ENCODE peak calls at places on chromosomes 5 and 9, in nine cellular contexts. T is nephron progenitor cell; X is uterus; W is adrenal gland; A is stimulated activated CD8-positive, alpha-beta memory T cell treated with anti-CD3 and anti-CD28 coated beads, Interleukin-12 subunit alpha, Interleukin-12 subunit beta, amount 100 ng/mL, for 1 hour; K is stomach; C is cerebellum; O is T-cell; R is stromal cell of bone marrow. Z is an unnamed sample.

GRCh38 chr5:138650999-138651766 is 76.0 kb upstream of the HSPA9 start:
- DNase-seq in W (no peak), X (no peak), A (no peak), R (no peak), C (no peak), O (no peak), T (peak; percentile 50), K (no peak), Z (no peak)

GRCh38 chr5:132473019-132473531 is 17.5 kb downstream of the IRF1 start:
- DNase-seq in R (no peak), O (peak; percentile 82), K (peak; percentile 51), W (no peak), T (no peak), C (no peak), X (no peak), A (peak; percentile 66), Z (no peak)

GRCh38 chr5:2889946-2890475 is 138.5 kb upstream of the IRX2 start:
- DNase-seq in X (no peak), T (no peak), O (no peak), C (no peak), K (peak; percentile 14), A (no peak), R (no peak), W (no peak), Z (no peak)

GRCh38 chr5:181161534-181162175 is 14.3 kb downstream of the OR2V2 start:
- DNase-seq in T (no peak), K (no peak), O (no peak), R (no peak), W (no peak), X (no peak), C (no peak), A (no peak), Z (no peak)

GRCh38 chr9:95570646-95571045 is 53.9 kb upstream of the PTCH1 start:
- DNase-seq in O (no peak), W (no peak), C (peak; percentile 52), R (no peak), T (no peak), X (no peak), A (no peak), K (no peak), Z (no peak)

GRCh38 chr5:118863345-118863744 is 125.0 kb downstream of the DTWD2 start:
- DNase-seq in W (no peak), K (no peak), X (no peak), C (no peak), T (no peak), A (no peak), O (no peak), R (peak; percentile 35), Z (no peak)

GRCh38 chr9:137232510-137232909 is 1.8 kb downstream of the SLC34A3 start:
- DNase-seq in K (no peak), R (no peak), W (no peak), C (no peak), T (no peak), X (no peak), O (no peak), A (no peak), Z (no peak)

GRCh38 chr5:142770650-142771609 is 753 bp downstream of the ARHGAP26 start:
- DNase-seq in T (peak; percentile 66), W (peak; percentile 57), A (peak; percentile 36), C (no peak), K (peak; percentile 64), O (peak; percentile 56), X (peak; percentile 60), R (no peak), Z (peak; percentile 64)

GRCh38 chr5:148976569-148977321 is 86.1 kb downstream of the SH3TC2 start:
- DNase-seq in T (no peak), C (no peak), K (no peak), W (no peak), A (no peak), O (no peak), X (no peak), R (no peak), Z (peak; percentile 29)

GRCh38 chr5:141557681-141558136 is 61.1 kb downstream of the DIAPH1 start:
- DNase-seq in O (peak; percentile 74), C (peak; percentile 80), T (peak; percentile 88), K (peak; percentile 81), X (peak; percentile 89), W (peak; percentile 92), R (peak; percentile 98), A (peak; percentile 59), Z (peak; percentile 89)

GRCh38 chr5:153900703-153901395 is 137.9 kb downstream of the FAM114A2 start:
- DNase-seq in O (no peak), C (no peak), T (no peak), W (no peak), A (no peak), R (peak; percentile 72), X (no peak), K (no peak), Z (no peak)

GRCh38 chr9:114779352-114779845 is 26.4 kb downstream of the TNFSF15 start:
- DNase-seq in O (no peak), A (no peak), X (peak; percentile 68), C (no peak), T (no peak), K (peak; percentile 97), W (peak; percentile 87), R (peak; percentile 53), Z (no peak)

GRCh38 chr9:21078702-21079101 is 960 bp upstream of the IFNB1 start:
- DNase-seq in R (no peak), O (no peak), W (no peak), T (no peak), X (no peak), A (no peak), K (no peak), C (no peak), Z (no peak)

GRCh38 chr5:59768204-59769040 is 125.1 kb downstream of the PDE4D start:
- DNase-seq in R (no peak), A (no peak), X (peak; percentile 66), O (peak; percentile 3), K (peak; percentile 76), W (peak; percentile 47), C (no peak), T (peak; percentile 54), Z (peak; percentile 71)

GRCh38 chr9:13429271-13429670 is 149.8 kb upstream of the MPDZ start:
- DNase-seq in X (no peak), R (no peak), C (peak; percentile 58), O (no peak), T (no peak), W (no peak), A (no peak), K (no peak), Z (no peak)

GRCh38 chr5:60482301-60482700 is 217.7 kb downstream of the DEPDC1B start:
- DNase-seq in R (no peak), T (no peak), X (no peak), C (no peak), K (no peak), O (no peak), A (no peak), W (no peak), Z (peak; percentile 19)

GRCh38 chr9:33233659-33234335 is 6.2 kb upstream of the SPINK4 start:
- DNase-seq in O (no peak), X (no peak), W (peak; percentile 60), T (no peak), C (peak; percentile 79), A (no peak), K (peak; percentile 96), R (peak; percentile 80), Z (peak; percentile 33)

GRCh38 chr5:147918101-147918500 is 11.8 kb upstream of the C5orf46 start:
- DNase-seq in C (no peak), X (no peak), K (no peak), R (no peak), O (no peak), T (no peak), W (no peak), A (no peak), Z (no peak)

GRCh38 chr9:137989156-137989555 is 111.6 kb downstream of the CACNA1B start:
- DNase-seq in R (no peak), T (no peak), A (no peak), C (no peak), K (peak; percentile 11), X (no peak), O (no peak), W (no peak), Z (no peak)

GRCh38 chr5:73902327-73903051 is 276.5 kb downstream of the ARHGEF28 start:
- DNase-seq in T (peak; percentile 13), C (peak; percentile 57), W (no peak), A (no peak), O (no peak), R (no peak), K (no peak), X (no peak), Z (peak; percentile 30)

GRCh38 chr5:136080483-136081180 is 51.8 kb downstream of the TGFBI start:
- DNase-seq in R (peak; percentile 80), T (peak; percentile 36), C (no peak), O (peak; percentile 48), K (peak; percentile 85), W (peak; percentile 87), A (peak; percentile 0), X (peak; percentile 86), Z (no peak)

GRCh38 chr9:111484564-111484878 is 338 bp upstream of the ECPAS start:
- DNase-seq in X (no peak), R (no peak), W (no peak), A (no peak), C (no peak), K (no peak), T (no peak), O (no peak), Z (no peak)

GRCh38 chr5:142894315-142894714 is 124.1 kb downstream of the ARHGAP26 start:
- DNase-seq in C (no peak), A (no peak), K (no peak), T (no peak), R (no peak), X (no peak), O (no peak), W (no peak), Z (no peak)

GRCh38 chr9:14365667-14366066 is 51.7 kb upstream of the NFIB start:
- DNase-seq in R (peak; percentile 51), O (no peak), T (no peak), C (no peak), X (no peak), W (no peak), A (no peak), K (no peak), Z (no peak)

GRCh38 chr5:67160985-67161384 is 35.6 kb downstream of the CD180 start:
- DNase-seq in K (no peak), C (no peak), A (peak; percentile 36), W (no peak), T (no peak), O (peak; percentile 47), X (no peak), R (peak; percentile 56), Z (peak; percentile 48)

GRCh38 chr5:57718155-57718554 is 235.5 kb upstream of the ACTBL2 start:
- DNase-seq in W (no peak), O (no peak), T (no peak), K (no peak), A (no peak), X (no peak), R (peak; percentile 47), C (no peak), Z (no peak)

GRCh38 chr9:14136646-14137370 is 177.1 kb downstream of the NFIB start:
- DNase-seq in K (no peak), A (no peak), O (no peak), C (no peak), W (no peak), X (no peak), R (no peak), T (no peak), Z (no peak)

GRCh38 chr9:93183663-93184438 is at the start of gene WNK2:
- DNase-seq in W (no peak), C (peak; percentile 94), T (peak; percentile 62), A (no peak), O (peak; percentile 27), R (no peak), X (no peak), K (peak; percentile 65), Z (peak; percentile 52)

GRCh38 chr9:133106511-133107244 is 14.4 kb downstream of the RALGDS start:
- DNase-seq in X (peak; percentile 9), K (peak; percentile 20), C (no peak), O (no peak), W (peak; percentile 16), R (no peak), T (no peak), A (no peak), Z (no peak)

GRCh38 chr5:115735108-115735998 is 81.1 kb downstream of the CDO1 start:
- DNase-seq in X (no peak), A (no peak), C (peak; percentile 47), W (no peak), R (no peak), T (no peak), O (no peak), K (no peak), Z (no peak)

GRCh38 chr5:115389074-115389798 is 92.8 kb upstream of the CCDC112 start:
- DNase-seq in R (no peak), A (no peak), X (no peak), T (no peak), O (no peak), W (no peak), K (no peak), C (peak; percentile 75), Z (no peak)

Z was measured in BE2C.